ENCODE peak calls at places on chromosome 5, in five cellular contexts. One of them, this sample, is unnamed.

GRCh38 chr5:86463339-86463738 is 154.4 kb upstream of the COX7C start:
- DNase-seq in OCI-LY7: no peak
- DNase-seq in heart right ventricle: no peak
- DNase-seq in IMR-90: no peak
- DNase-seq in mesothelial cell of epicardium: no peak
- DNase-seq in this sample: no peak

GRCh38 chr5:64680289-64680688 is 10.0 kb upstream of the SHISAL2B start:
- DNase-seq in OCI-LY7: no peak
- DNase-seq in heart right ventricle: no peak
- DNase-seq in IMR-90: no peak
- DNase-seq in mesothelial cell of epicardium: no peak
- DNase-seq in this sample: no peak

GRCh38 chr5:125151150-125151932 is 404.9 kb upstream of the ZNF608 start:
- DNase-seq in OCI-LY7: no peak
- DNase-seq in heart right ventricle: no peak
- DNase-seq in IMR-90: no peak
- DNase-seq in mesothelial cell of epicardium: no peak
- DNase-seq in this sample: no peak

GRCh38 chr5:146249801-146250200 is 46.4 kb downstream of the RBM27 start:
- DNase-seq in OCI-LY7: peak
- DNase-seq in heart right ventricle: no peak
- DNase-seq in IMR-90: no peak
- DNase-seq in mesothelial cell of epicardium: no peak
- DNase-seq in this sample: no peak

GRCh38 chr5:14720236-14720923 is 55.9 kb downstream of the OTULIN start:
- DNase-seq in OCI-LY7: no peak
- DNase-seq in heart right ventricle: no peak
- DNase-seq in IMR-90: peak
- DNase-seq in mesothelial cell of epicardium: no peak
- DNase-seq in this sample: no peak

GRCh38 chr5:88298425-88298824 is 29.8 kb upstream of the TMEM161B start:
- DNase-seq in OCI-LY7: no peak
- DNase-seq in heart right ventricle: no peak
- DNase-seq in IMR-90: peak
- DNase-seq in mesothelial cell of epicardium: no peak
- DNase-seq in this sample: no peak

GRCh38 chr5:98772415-98773213 is 849 bp upstream of the RGMB start:
- DNase-seq in OCI-LY7: no peak
- DNase-seq in heart right ventricle: peak
- DNase-seq in IMR-90: no peak
- DNase-seq in mesothelial cell of epicardium: no peak
- DNase-seq in this sample: peak

GRCh38 chr5:133371371-133372155 is 240.8 kb downstream of the FSTL4 start:
- DNase-seq in OCI-LY7: no peak
- DNase-seq in heart right ventricle: no peak
- DNase-seq in IMR-90: no peak
- DNase-seq in mesothelial cell of epicardium: no peak
- DNase-seq in this sample: no peak

GRCh38 chr5:36496471-36496870 is 109.9 kb upstream of the SLC1A3 start:
- DNase-seq in OCI-LY7: no peak
- DNase-seq in heart right ventricle: no peak
- DNase-seq in IMR-90: no peak
- DNase-seq in mesothelial cell of epicardium: no peak
- DNase-seq in this sample: no peak

GRCh38 chr5:469752-470483 is 26.9 kb downstream of the EXOC3 start:
- DNase-seq in OCI-LY7: no peak
- DNase-seq in heart right ventricle: peak
- DNase-seq in IMR-90: no peak
- DNase-seq in mesothelial cell of epicardium: no peak
- DNase-seq in this sample: no peak

GRCh38 chr5:27906911-27907590 is 868.7 kb upstream of the CDH9 start:
- DNase-seq in OCI-LY7: no peak
- DNase-seq in heart right ventricle: no peak
- DNase-seq in IMR-90: no peak
- DNase-seq in mesothelial cell of epicardium: no peak
- DNase-seq in this sample: no peak

GRCh38 chr5:60497706-60498500 is 202.1 kb downstream of the DEPDC1B start:
- DNase-seq in OCI-LY7: no peak
- DNase-seq in heart right ventricle: no peak
- DNase-seq in IMR-90: peak
- DNase-seq in mesothelial cell of epicardium: no peak
- DNase-seq in this sample: no peak

GRCh38 chr5:67149933-67150523 is 46.6 kb downstream of the CD180 start:
- DNase-seq in OCI-LY7: no peak
- DNase-seq in heart right ventricle: no peak
- DNase-seq in IMR-90: peak
- DNase-seq in mesothelial cell of epicardium: no peak
- DNase-seq in this sample: no peak
- TF ChIP-seq CTCF in OCI-LY7: peak
- TF ChIP-seq CTCF in heart right ventricle: peak
- TF ChIP-seq CTCF in IMR-90: peak
- TF ChIP-seq CTCF in mesothelial cell of epicardium: no peak
- TF ChIP-seq CTCF in this sample: no peak

GRCh38 chr5:158679221-158679641 is 420.5 kb downstream of the EBF1 start:
- DNase-seq in OCI-LY7: no peak
- DNase-seq in heart right ventricle: no peak
- DNase-seq in IMR-90: no peak
- DNase-seq in mesothelial cell of epicardium: no peak
- DNase-seq in this sample: no peak

GRCh38 chr5:158682631-158683030 is 417.1 kb downstream of the EBF1 start:
- DNase-seq in OCI-LY7: no peak
- DNase-seq in heart right ventricle: no peak
- DNase-seq in IMR-90: no peak
- DNase-seq in mesothelial cell of epicardium: no peak
- DNase-seq in this sample: no peak

GRCh38 chr5:158677490-158677838 is 422.3 kb downstream of the EBF1 start:
- DNase-seq in OCI-LY7: no peak
- DNase-seq in heart right ventricle: no peak
- DNase-seq in IMR-90: no peak
- DNase-seq in mesothelial cell of epicardium: no peak
- DNase-seq in this sample: no peak

DNA sequence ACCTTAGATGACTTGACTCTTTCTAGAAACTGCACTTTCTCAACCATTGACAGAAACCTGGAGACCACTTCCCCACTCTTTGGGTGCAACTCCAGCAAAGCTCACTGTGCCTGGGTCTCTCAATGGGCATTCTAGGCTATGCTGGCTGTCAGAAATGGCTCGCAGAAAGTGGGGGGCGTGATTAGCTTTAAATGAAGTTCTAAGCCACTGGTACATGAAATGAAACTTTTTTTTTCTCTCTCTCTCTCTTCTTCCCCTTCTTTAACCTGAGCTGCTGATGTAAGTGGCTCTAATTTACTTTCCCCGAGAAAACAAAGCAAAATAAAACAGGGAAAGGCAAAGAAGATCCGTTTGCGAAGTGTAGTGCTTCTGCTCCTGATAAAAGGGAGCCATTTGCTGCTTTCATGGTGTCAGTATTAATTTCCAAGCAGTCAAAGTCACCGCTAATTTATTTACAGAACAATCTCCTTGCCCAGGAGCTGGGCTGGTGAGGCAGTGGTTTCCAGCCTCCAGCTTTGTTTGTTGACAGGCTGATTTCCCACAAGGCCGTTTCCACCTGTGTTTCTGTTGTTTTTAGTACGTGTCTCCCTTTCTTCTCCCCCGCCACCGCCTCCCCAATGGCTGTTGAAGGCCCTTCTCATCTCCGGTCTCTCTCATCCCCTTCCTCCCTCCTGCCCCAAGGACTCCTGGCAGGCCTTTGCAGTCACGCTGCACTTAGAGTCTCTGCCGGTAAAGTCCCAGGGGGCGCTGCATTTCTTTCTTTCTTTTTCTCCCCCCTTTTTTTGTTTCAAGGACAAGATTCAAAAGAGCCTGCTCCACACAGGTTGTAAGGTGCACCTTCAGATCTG is 422.9 kb downstream of the EBF1 start:
- DNase-seq in OCI-LY7: peak
- DNase-seq in heart right ventricle: no peak
- DNase-seq in IMR-90: no peak
- DNase-seq in mesothelial cell of epicardium: no peak
- DNase-seq in this sample: no peak
- TF ChIP-seq CTCF in OCI-LY7: peak
- TF ChIP-seq CTCF in heart right ventricle: no peak
- TF ChIP-seq CTCF in IMR-90: no peak
- TF ChIP-seq CTCF in mesothelial cell of epicardium: no peak
- TF ChIP-seq CTCF in this sample: no peak

DNA sequence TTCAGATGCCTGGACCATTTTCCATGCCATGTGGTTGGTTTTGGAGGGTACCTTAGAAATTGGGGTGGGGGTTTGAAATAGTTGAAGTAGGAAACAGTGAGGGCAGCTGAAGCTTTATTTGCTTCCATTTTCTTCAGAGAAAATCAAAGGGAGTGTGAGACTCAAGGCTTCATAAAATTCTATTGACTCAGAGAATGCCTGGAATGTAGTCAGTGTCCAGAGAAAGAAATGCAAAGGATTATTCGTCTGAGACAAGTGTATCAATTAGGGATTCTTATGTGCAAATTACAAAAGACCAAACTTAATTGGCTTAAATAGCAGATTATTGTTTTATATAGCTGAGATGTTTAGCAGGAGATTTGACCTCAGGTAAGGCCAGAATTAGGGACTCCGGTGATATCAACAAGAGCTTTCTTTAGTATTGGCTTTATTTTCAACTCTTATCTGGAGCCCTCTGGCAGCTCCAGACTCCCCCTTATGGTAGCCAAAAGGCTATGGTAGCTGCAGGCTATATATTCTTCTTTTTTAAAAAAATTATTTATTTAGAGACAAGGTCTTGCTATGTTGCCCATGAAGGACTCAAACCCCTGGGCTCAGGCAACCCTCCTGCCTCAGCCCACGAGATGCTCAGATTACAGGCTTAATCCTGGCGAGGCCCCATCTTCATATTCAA is 38.9 kb downstream of the PTTG1 start:
- DNase-seq in OCI-LY7: no peak
- DNase-seq in heart right ventricle: no peak
- DNase-seq in IMR-90: no peak
- DNase-seq in mesothelial cell of epicardium: no peak
- DNase-seq in this sample: no peak
- TF ChIP-seq CTCF in OCI-LY7: peak
- TF ChIP-seq CTCF in heart right ventricle: no peak
- TF ChIP-seq CTCF in IMR-90: peak
- TF ChIP-seq CTCF in mesothelial cell of epicardium: no peak
- TF ChIP-seq CTCF in this sample: no peak

GRCh38 chr5:157326440-157327023 is 60.6 kb downstream of the CYFIP2 start:
- DNase-seq in OCI-LY7: no peak
- DNase-seq in heart right ventricle: no peak
- DNase-seq in IMR-90: no peak
- DNase-seq in mesothelial cell of epicardium: no peak
- DNase-seq in this sample: no peak

GRCh38 chr5:157331807-157332206 is 65.9 kb downstream of the CYFIP2 start:
- DNase-seq in OCI-LY7: no peak
- DNase-seq in heart right ventricle: no peak
- DNase-seq in IMR-90: no peak
- DNase-seq in mesothelial cell of epicardium: no peak
- DNase-seq in this sample: no peak

GRCh38 chr5:157324237-157324636 is 58.3 kb downstream of the CYFIP2 start:
- DNase-seq in OCI-LY7: no peak
- DNase-seq in heart right ventricle: no peak
- DNase-seq in IMR-90: no peak
- DNase-seq in mesothelial cell of epicardium: no peak
- DNase-seq in this sample: no peak

GRCh38 chr5:157327771-157328170 is 61.8 kb downstream of the CYFIP2 start:
- DNase-seq in OCI-LY7: no peak
- DNase-seq in heart right ventricle: no peak
- DNase-seq in IMR-90: no peak
- DNase-seq in mesothelial cell of epicardium: no peak
- DNase-seq in this sample: no peak

DNA sequence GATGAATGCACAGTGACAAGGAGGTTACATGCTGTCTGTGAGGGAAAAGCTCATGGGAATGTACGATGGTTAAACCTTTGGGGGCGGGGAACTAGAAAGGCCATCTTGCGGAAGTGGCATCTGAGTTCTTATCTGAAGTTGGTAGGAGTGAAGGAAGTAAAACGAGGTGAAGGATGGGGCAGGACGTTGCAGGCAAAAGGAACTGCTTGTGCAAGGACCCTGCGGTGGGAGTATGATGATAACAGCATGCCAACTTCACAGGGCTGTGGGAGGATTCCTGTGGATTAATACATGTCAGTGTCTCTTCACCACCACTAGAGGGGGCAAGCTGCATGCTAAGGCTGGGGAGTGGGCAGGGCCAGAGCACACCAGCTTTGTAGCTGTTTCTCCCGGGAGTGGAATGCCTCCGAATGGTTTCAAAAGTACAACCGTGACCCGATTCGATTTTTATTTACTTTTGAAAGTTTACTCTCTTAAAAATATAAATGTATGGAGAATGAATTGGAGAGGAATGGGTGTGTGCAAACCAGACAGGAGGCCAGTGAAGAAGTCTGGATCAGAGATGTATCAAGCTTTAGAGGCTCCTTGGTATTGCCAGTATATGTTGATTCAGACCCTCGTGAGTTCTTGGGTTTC is 62.5 kb downstream of the CYFIP2 start:
- DNase-seq in OCI-LY7: peak
- DNase-seq in heart right ventricle: peak
- DNase-seq in IMR-90: peak
- DNase-seq in mesothelial cell of epicardium: no peak
- DNase-seq in this sample: peak
- TF ChIP-seq CTCF in OCI-LY7: peak
- TF ChIP-seq CTCF in heart right ventricle: peak
- TF ChIP-seq CTCF in IMR-90: peak
- TF ChIP-seq CTCF in mesothelial cell of epicardium: peak
- TF ChIP-seq CTCF in this sample: peak

GRCh38 chr5:163978897-163979296 is 473.5 kb downstream of the MAT2B start:
- DNase-seq in OCI-LY7: peak
- DNase-seq in heart right ventricle: no peak
- DNase-seq in IMR-90: no peak
- DNase-seq in mesothelial cell of epicardium: no peak
- DNase-seq in this sample: no peak
- TF ChIP-seq CTCF in OCI-LY7: peak
- TF ChIP-seq CTCF in heart right ventricle: no peak
- TF ChIP-seq CTCF in IMR-90: no peak
- TF ChIP-seq CTCF in mesothelial cell of epicardium: no peak
- TF ChIP-seq CTCF in this sample: no peak

DNA sequence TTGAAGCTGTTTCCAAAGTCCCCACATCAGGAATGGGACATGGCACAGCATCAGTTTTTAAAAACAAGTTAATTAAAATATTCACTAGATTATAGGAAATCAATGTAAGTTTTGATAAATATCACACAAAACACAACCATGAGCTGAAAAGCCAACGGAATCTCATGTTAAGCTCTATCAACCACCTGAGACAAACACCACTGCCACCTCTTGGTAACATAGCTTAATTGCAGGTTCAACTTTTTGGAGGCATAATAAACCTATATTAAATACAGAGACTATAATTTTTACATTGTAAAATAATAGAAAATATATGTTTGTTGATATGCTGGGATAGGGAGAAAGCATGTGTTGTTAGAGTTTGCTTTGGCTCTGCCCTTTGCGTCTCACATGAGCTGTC is 126.1 kb downstream of the SV2C start:
- DNase-seq in OCI-LY7: no peak
- DNase-seq in heart right ventricle: no peak
- DNase-seq in IMR-90: no peak
- DNase-seq in mesothelial cell of epicardium: no peak
- DNase-seq in this sample: no peak
- TF ChIP-seq CTCF in OCI-LY7: peak
- TF ChIP-seq CTCF in heart right ventricle: no peak
- TF ChIP-seq CTCF in IMR-90: no peak
- TF ChIP-seq CTCF in mesothelial cell of epicardium: no peak
- TF ChIP-seq CTCF in this sample: no peak